ENCODE peak calls at places on chromosomes 3 and 15, in nine cellular contexts. X, W, D, G, R, I, Q, F and V are unnamed samples.

GRCh38 chr3:128760881-128761280 is 34.9 kb downstream of the RAB7A start:
- DNase-seq in X (no peak), W (no peak), D (no peak), G (no peak), R (no peak), I (no peak), Q (no peak), F (peak; percentile 21), V (no peak)

GRCh38 chr15:31606942-31607497 is 280.4 kb downstream of the KLF13 start:
- DNase-seq in X (no peak), W (no peak), D (no peak), G (no peak), R (no peak), I (no peak), Q (no peak), F (peak; percentile 57), V (no peak)

GRCh38 chr3:45665101-45665572 is 24.1 kb upstream of the SACM1L start:
- DNase-seq in X (no peak), W (peak; percentile 55), D (peak; percentile 67), G (peak; percentile 70), R (no peak), I (no peak), Q (peak; percentile 62), F (peak; percentile 39), V (peak; percentile 34)

GRCh38 chr3:160477750-160478149 is 28.2 kb upstream of the TRIM59 start:
- DNase-seq in X (no peak), W (no peak), D (no peak), G (no peak), R (no peak), I (no peak), Q (no peak), F (no peak), V (no peak)

GRCh38 chr15:58934521-58934920 is 1.0 kb upstream of the SLTM start:
- DNase-seq in X (no peak), W (no peak), D (peak; percentile 67), G (no peak), R (no peak), I (no peak), Q (peak; percentile 50), F (no peak), V (no peak)

GRCh38 chr3:77014236-77014635 is 25.7 kb upstream of the ROBO2 start:
- DNase-seq in X (no peak), W (no peak), D (no peak), G (no peak), R (no peak), I (no peak), Q (no peak), F (no peak), V (no peak)

GRCh38 chr3:194768586-194768985 is 82.9 kb downstream of the FAM43A start:
- DNase-seq in X (no peak), W (peak; percentile 3), D (no peak), G (no peak), R (no peak), I (no peak), Q (no peak), F (no peak), V (no peak)

GRCh38 chr3:170038434-170039110 is 777 bp downstream of the GPR160 start:
- DNase-seq in X (peak; percentile 20), W (peak; percentile 21), D (peak; percentile 58), G (peak; percentile 68), R (no peak), I (no peak), Q (no peak), F (no peak), V (peak; percentile 15)

GRCh38 chr3:59607628-59608027 is 557.8 kb upstream of the CFAP20DC start:
- DNase-seq in X (no peak), W (no peak), D (no peak), G (no peak), R (no peak), I (no peak), Q (peak; percentile 11), F (peak; percentile 16), V (no peak)